ENCODE peak calls at places on chromosomes 1 and 21, in nine cellular contexts. T is cardiac fibroblast, D is GM23338, B is GM13976, Q is SK-N-SH, V is left lung, K is WTC11, G is choroid plexus epithelial cell, N is dorsolateral prefrontal cortex. M is an unnamed sample.

GRCh38 chr1:75472971-75473603 is 137.8 kb downstream of the SLC44A5 start:
- DNase-seq in T (peak; percentile 13), D (no peak), B (no peak), Q (no peak), V (no peak), K (no peak), G (no peak), N (no peak), M (no peak)

GRCh38 chr1:109794319-109795132 is 30.8 kb upstream of the EPS8L3 start:
- DNase-seq in T (peak; percentile 34), D (no peak), B (no peak), Q (no peak), V (no peak), K (no peak), G (no peak), N (peak; percentile 26), M (no peak)

GRCh38 chr1:223765719-223766340 is 53.5 kb downstream of the CAPN2 start:
- DNase-seq in T (no peak), D (no peak), B (no peak), Q (no peak), V (no peak), K (no peak), G (no peak), N (no peak), M (no peak)

GRCh38 chr1:54742262-54742661 is 22.1 kb downstream of the PARS2 start:
- DNase-seq in T (no peak), D (no peak), B (no peak), Q (no peak), V (no peak), K (no peak), G (peak; percentile 50), N (no peak), M (no peak)

GRCh38 chr1:84675106-84675505 is 15.2 kb downstream of the SSX2IP start:
- DNase-seq in T (peak; percentile 13), D (no peak), B (no peak), Q (no peak), V (no peak), K (no peak), G (no peak), N (no peak), M (no peak)

GRCh38 chr1:37887986-37888700 is 28.8 kb upstream of the MTF1 start:
- DNase-seq in T (no peak), D (no peak), B (no peak), Q (no peak), V (no peak), K (no peak), G (no peak), N (no peak), M (no peak)

GRCh38 chr1:27357281-27358037 is 9.3 kb downstream of the MAP3K6 start:
- DNase-seq in T (peak; percentile 67), D (peak; percentile 87), B (peak; percentile 97), Q (peak; percentile 97), V (peak; percentile 95), K (peak; percentile 87), G (peak; percentile 65), N (peak; percentile 60), M (peak; percentile 69)

GRCh38 chr1:30526652-30527345 is 196.6 kb downstream of the MATN1 start:
- DNase-seq in T (no peak), D (no peak), B (no peak), Q (no peak), V (no peak), K (no peak), G (no peak), N (no peak), M (no peak)

GRCh38 chr1:165355977-165356811 is at the start of gene LMX1A:
- DNase-seq in T (peak; percentile 18), D (peak; percentile 67), B (peak; percentile 35), Q (no peak), V (peak; percentile 68), K (peak; percentile 53), G (no peak), N (no peak), M (no peak)

GRCh38 chr21:34858559-34858958 is 189.8 kb downstream of the CLIC6 start:
- DNase-seq in T (no peak), D (no peak), B (no peak), Q (no peak), V (no peak), K (no peak), G (no peak), N (no peak), M (no peak)

GRCh38 chr1:116682641-116683221 is 15.2 kb upstream of the IGSF3 start:
- DNase-seq in T (peak; percentile 8), D (no peak), B (no peak), Q (no peak), V (no peak), K (no peak), G (peak; percentile 17), N (no peak), M (no peak)

GRCh38 chr1:10553124-10553523 is 78.4 kb downstream of the PEX14 start:
- DNase-seq in T (no peak), D (no peak), B (no peak), Q (no peak), V (no peak), K (no peak), G (no peak), N (no peak), M (no peak)

GRCh38 chr1:54474500-54475235 is 68.5 kb upstream of the SSBP3 start:
- DNase-seq in T (no peak), D (peak; percentile 80), B (peak; percentile 58), Q (peak; percentile 86), V (no peak), K (peak; percentile 75), G (no peak), N (no peak), M (no peak)

GRCh38 chr1:95021085-95021484 is 51.7 kb downstream of the ALG14 start:
- DNase-seq in T (no peak), D (no peak), B (no peak), Q (no peak), V (no peak), K (no peak), G (no peak), N (no peak), M (no peak)

GRCh38 chr1:197868751-197869501 is 33.5 kb upstream of the C1orf53 start:
- DNase-seq in T (peak; percentile 74), D (peak; percentile 87), B (peak; percentile 42), Q (peak; percentile 24), V (no peak), K (peak; percentile 27), G (peak; percentile 85), N (no peak), M (no peak)

GRCh38 chr1:212498243-212498642 is 65.5 kb downstream of the NENF start:
- DNase-seq in T (peak; percentile 88), D (no peak), B (no peak), Q (no peak), V (no peak), K (no peak), G (peak; percentile 80), N (no peak), M (no peak)

GRCh38 chr1:167770127-167770526 is 48.3 kb downstream of the MPZL1 start:
- DNase-seq in T (no peak), D (peak; percentile 30), B (no peak), Q (no peak), V (no peak), K (no peak), G (no peak), N (no peak), M (no peak)

GRCh38 chr1:164823486-164824279 is 264.7 kb downstream of the PBX1 start:
- DNase-seq in T (peak; percentile 70), D (no peak), B (no peak), Q (no peak), V (no peak), K (no peak), G (peak; percentile 77), N (no peak), M (no peak)

GRCh38 chr1:47785561-47786271 is 211.5 kb downstream of the TRABD2B start:
- DNase-seq in T (no peak), D (peak; percentile 60), B (no peak), Q (peak; percentile 61), V (peak; percentile 39), K (peak; percentile 43), G (peak; percentile 69), N (no peak), M (no peak)
- TF ChIP-seq CTCF in T (no peak), D (peak; percentile 43), B (no peak), Q (peak; percentile 24), V (no peak), K (no peak), G (peak; percentile 72), N (no peak), M (peak; percentile 29)

DNA sequence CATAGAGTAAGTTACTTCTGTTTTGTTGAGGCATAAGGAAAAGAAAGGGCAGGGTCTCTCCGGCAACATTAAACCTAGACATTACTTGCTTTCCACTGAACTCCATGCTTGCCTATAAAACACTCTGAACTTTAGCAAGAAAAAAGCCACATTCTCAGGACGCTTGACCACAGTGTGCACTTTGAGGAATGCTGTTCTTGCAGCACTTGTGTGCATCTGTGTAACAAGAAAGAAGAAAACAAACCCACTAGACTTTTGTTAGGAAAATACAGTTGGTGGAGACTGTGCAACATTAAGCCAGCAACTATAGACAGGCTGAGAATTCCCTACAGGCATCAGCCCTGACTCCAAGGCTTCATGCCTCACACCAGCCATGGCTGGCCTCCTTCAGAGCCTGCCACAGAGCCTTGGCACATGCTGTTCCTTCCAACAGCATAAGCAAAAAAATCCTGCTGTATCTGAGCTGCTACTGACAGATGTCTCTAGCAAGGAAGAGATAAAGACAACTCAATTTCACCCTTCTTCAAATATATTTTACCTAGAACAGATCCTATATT is 5.8 kb downstream of the PDZK1 start:
- DNase-seq in T (no peak), D (no peak), B (no peak), Q (no peak), V (no peak), K (no peak), G (peak; percentile 76), N (no peak), M (no peak)
- TF ChIP-seq CTCF in T (no peak), D (no peak), B (no peak), Q (no peak), V (no peak), K (no peak), G (no peak), N (no peak), M (no peak)

GRCh38 chr1:51044834-51045233 is 57.2 kb upstream of the C1orf185 start:
- DNase-seq in T (peak; percentile 25), D (no peak), B (peak; percentile 31), Q (peak; percentile 20), V (no peak), K (no peak), G (peak; percentile 30), N (no peak), M (no peak)
- TF ChIP-seq CTCF in T (no peak), D (no peak), B (peak; percentile 16), Q (peak; percentile 52), V (peak; percentile 12), K (no peak), G (no peak), N (peak; percentile 45), M (peak; percentile 45)

DNA sequence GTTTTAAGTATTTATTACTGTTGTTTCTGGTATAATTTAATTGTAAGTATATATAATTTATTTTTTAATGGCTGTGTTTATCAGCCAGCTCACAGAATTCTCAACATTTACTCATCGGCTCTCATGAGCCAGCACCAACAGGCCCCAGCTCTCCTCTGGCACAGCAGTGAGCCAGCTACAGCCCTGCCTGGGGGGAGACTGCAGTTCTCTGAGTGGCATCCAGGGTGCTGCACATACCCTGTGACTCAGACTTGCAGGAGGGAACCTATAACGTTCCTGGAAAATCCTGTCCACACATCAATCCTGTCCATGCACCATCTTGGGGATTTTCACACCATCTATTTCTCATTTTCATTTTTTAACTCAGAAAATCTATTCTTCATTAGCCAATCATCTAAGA is 36.5 kb downstream of the FHAD1 start:
- DNase-seq in T (no peak), D (no peak), B (no peak), Q (peak; percentile 75), V (no peak), K (no peak), G (no peak), N (no peak), M (no peak)
- TF ChIP-seq CTCF in T (no peak), D (no peak), B (no peak), Q (peak; percentile 38), V (no peak), K (no peak), G (peak; percentile 24), N (no peak), M (no peak)

GRCh38 chr1:97070366-97070765 is 348.8 kb downstream of the PTBP2 start:
- DNase-seq in T (peak; percentile 29), D (no peak), B (no peak), Q (no peak), V (no peak), K (no peak), G (peak; percentile 38), N (no peak), M (no peak)
- TF ChIP-seq CTCF in T (no peak), D (no peak), B (no peak), Q (no peak), V (no peak), K (no peak), G (no peak), N (no peak), M (no peak)

M was measured in D721Med.